ENCODE peak calls at places on chromosomes 12 and 14, in eight cellular contexts. O, Q, C, E, U, W, X and G are unnamed samples.

GRCh38 chr12:113048716-113049127 is 7.8 kb upstream of the DTX1 start:
- DNase-seq in O (no peak), Q (peak), C (peak), E (peak), U (peak), W (peak), X (peak), G (no peak)

GRCh38 chr12:2385529-2385928 is 332.7 kb downstream of the CACNA1C start:
- DNase-seq in O (no peak), Q (no peak), C (no peak), E (no peak), U (no peak), W (no peak), X (no peak), G (no peak)

GRCh38 chr12:24069532-24070395 is 120.3 kb upstream of the SOX5 start:
- DNase-seq in O (no peak), Q (peak), C (no peak), E (no peak), U (no peak), W (no peak), X (peak), G (no peak)

GRCh38 chr12:61911113-61911512 is 349.1 kb upstream of the USP15 start:
- DNase-seq in O (no peak), Q (no peak), C (no peak), E (no peak), U (no peak), W (no peak), X (no peak), G (no peak)

GRCh38 chr14:24243336-24243836 is 963 bp upstream of the TINF2 start:
- DNase-seq in O (peak), Q (peak), C (no peak), E (no peak), U (no peak), W (no peak), X (no peak), G (no peak)

GRCh38 chr12:52715416-52715815 is 12.1 kb upstream of the KRT77 start:
- DNase-seq in O (no peak), Q (no peak), C (no peak), E (no peak), U (no peak), W (no peak), X (peak), G (no peak)

GRCh38 chr12:114476159-114476558 is 70.2 kb upstream of the TBX5 start:
- DNase-seq in O (no peak), Q (peak), C (no peak), E (no peak), U (peak), W (no peak), X (no peak), G (no peak)

GRCh38 chr14:80202888-80203562 is 8.3 kb downstream of the DIO2 start:
- DNase-seq in O (no peak), Q (peak), C (no peak), E (no peak), U (no peak), W (no peak), X (peak), G (no peak)

GRCh38 chr12:61993734-61994345 is 266.4 kb upstream of the USP15 start:
- DNase-seq in O (no peak), Q (peak), C (peak), E (no peak), U (no peak), W (no peak), X (peak), G (no peak)